ENCODE peak calls at places on chromosomes 16 and 17, in five cellular contexts. One of them, this sample, is unnamed.

GRCh38 chr16:10921536-10922327 is 20.5 kb downstream of the DEXI start:
- DNase-seq in heart left ventricle: no peak
- DNase-seq in suprapubic skin: no peak
- DNase-seq in Peyer's patch: no peak
- DNase-seq in endothelial cell of umbilical vein: no peak
- DNase-seq in this sample: no peak

GRCh38 chr17:73432624-73433190 is 120.9 kb upstream of the CDC42EP4 start:
- DNase-seq in heart left ventricle: no peak
- DNase-seq in suprapubic skin: no peak
- DNase-seq in Peyer's patch: no peak
- DNase-seq in endothelial cell of umbilical vein: no peak
- DNase-seq in this sample: no peak

GRCh38 chr16:24526701-24527470 is 12.5 kb upstream of the RBBP6 start:
- DNase-seq in heart left ventricle: no peak
- DNase-seq in suprapubic skin: peak; percentile 20
- DNase-seq in Peyer's patch: no peak
- DNase-seq in endothelial cell of umbilical vein: no peak
- DNase-seq in this sample: no peak

GRCh38 chr16:22318690-22319358 is 21.6 kb downstream of the POLR3E start:
- DNase-seq in heart left ventricle: no peak
- DNase-seq in suprapubic skin: peak; percentile 78
- DNase-seq in Peyer's patch: peak; percentile 49
- DNase-seq in endothelial cell of umbilical vein: peak; percentile 41
- DNase-seq in this sample: no peak

GRCh38 chr16:84071151-84071550 is 28.6 kb upstream of the SLC38A8 start:
- DNase-seq in heart left ventricle: no peak
- DNase-seq in suprapubic skin: no peak
- DNase-seq in Peyer's patch: no peak
- DNase-seq in endothelial cell of umbilical vein: peak; percentile 29
- DNase-seq in this sample: no peak

GRCh38 chr16:84052071-84052622 is 9.6 kb upstream of the SLC38A8 start:
- DNase-seq in heart left ventricle: peak; percentile 37
- DNase-seq in suprapubic skin: peak; percentile 74
- DNase-seq in Peyer's patch: no peak
- DNase-seq in endothelial cell of umbilical vein: no peak
- DNase-seq in this sample: peak; percentile 10

GRCh38 chr17:60665602-60666001 is 12.0 kb upstream of the BCAS3 start:
- DNase-seq in heart left ventricle: no peak
- DNase-seq in suprapubic skin: no peak
- DNase-seq in Peyer's patch: no peak
- DNase-seq in endothelial cell of umbilical vein: no peak
- DNase-seq in this sample: no peak

GRCh38 chr16:85061566-85061965 is 34.0 kb downstream of the KIAA0513 start:
- DNase-seq in heart left ventricle: peak; percentile 61
- DNase-seq in suprapubic skin: no peak
- DNase-seq in Peyer's patch: no peak
- DNase-seq in endothelial cell of umbilical vein: no peak
- DNase-seq in this sample: no peak

GRCh38 chr17:81934850-81935708 is 2.0 kb downstream of the PYCR1 start:
- DNase-seq in heart left ventricle: peak; percentile 30
- DNase-seq in suprapubic skin: no peak
- DNase-seq in Peyer's patch: no peak
- DNase-seq in endothelial cell of umbilical vein: no peak
- DNase-seq in this sample: no peak

GRCh38 chr17:21361020-21361809 is 14.9 kb upstream of the KCNJ12 start:
- DNase-seq in heart left ventricle: no peak
- DNase-seq in suprapubic skin: no peak
- DNase-seq in Peyer's patch: no peak
- DNase-seq in endothelial cell of umbilical vein: no peak
- DNase-seq in this sample: no peak

GRCh38 chr16:49462356-49462988 is 88.9 kb downstream of the C16orf78 start:
- DNase-seq in heart left ventricle: no peak
- DNase-seq in suprapubic skin: peak; percentile 56
- DNase-seq in Peyer's patch: no peak
- DNase-seq in endothelial cell of umbilical vein: no peak
- DNase-seq in this sample: no peak

GRCh38 chr17:61232871-61233270 is 166.8 kb upstream of the TBX2 start:
- DNase-seq in heart left ventricle: no peak
- DNase-seq in suprapubic skin: no peak
- DNase-seq in Peyer's patch: no peak
- DNase-seq in endothelial cell of umbilical vein: no peak
- DNase-seq in this sample: no peak

GRCh38 chr16:81889896-81890634 is 111.0 kb downstream of the PLCG2 start:
- DNase-seq in heart left ventricle: peak; percentile 44
- DNase-seq in suprapubic skin: no peak
- DNase-seq in Peyer's patch: peak; percentile 43
- DNase-seq in endothelial cell of umbilical vein: peak; percentile 80
- DNase-seq in this sample: peak; percentile 64

GRCh38 chr16:21156767-21157467 is 1.6 kb upstream of the LDAF1 start:
- DNase-seq in heart left ventricle: no peak
- DNase-seq in suprapubic skin: no peak
- DNase-seq in Peyer's patch: no peak
- DNase-seq in endothelial cell of umbilical vein: peak; percentile 65
- DNase-seq in this sample: peak; percentile 46

GRCh38 chr17:33241390-33241789 is 51.7 kb downstream of the ASIC2 start:
- DNase-seq in heart left ventricle: no peak
- DNase-seq in suprapubic skin: no peak
- DNase-seq in Peyer's patch: no peak
- DNase-seq in endothelial cell of umbilical vein: peak; percentile 13
- DNase-seq in this sample: no peak

GRCh38 chr17:14095630-14096029 is 26.3 kb downstream of the COX10 start:
- DNase-seq in heart left ventricle: no peak
- DNase-seq in suprapubic skin: no peak
- DNase-seq in Peyer's patch: no peak
- DNase-seq in endothelial cell of umbilical vein: no peak
- DNase-seq in this sample: no peak

GRCh38 chr16:16007743-16008111 is 58.3 kb downstream of the ABCC1 start:
- DNase-seq in heart left ventricle: no peak
- DNase-seq in suprapubic skin: no peak
- DNase-seq in Peyer's patch: peak; percentile 72
- DNase-seq in endothelial cell of umbilical vein: no peak
- DNase-seq in this sample: no peak

GRCh38 chr17:82560802-82561428 is 41.4 kb downstream of the FOXK2 start:
- DNase-seq in heart left ventricle: no peak
- DNase-seq in suprapubic skin: no peak
- DNase-seq in Peyer's patch: no peak
- DNase-seq in endothelial cell of umbilical vein: no peak
- DNase-seq in this sample: no peak

GRCh38 chr17:15091825-15092224 is 173.3 kb downstream of the PMP22 start:
- DNase-seq in heart left ventricle: no peak
- DNase-seq in suprapubic skin: no peak
- DNase-seq in Peyer's patch: no peak
- DNase-seq in endothelial cell of umbilical vein: no peak
- DNase-seq in this sample: no peak

GRCh38 chr16:79066621-79067020 is 533.9 kb downstream of the MAF start:
- DNase-seq in heart left ventricle: no peak
- DNase-seq in suprapubic skin: no peak
- DNase-seq in Peyer's patch: no peak
- DNase-seq in endothelial cell of umbilical vein: no peak
- DNase-seq in this sample: peak; percentile 16

GRCh38 chr16:29745126-29745852 is 501 bp downstream of the C16orf54 start:
- DNase-seq in heart left ventricle: no peak
- DNase-seq in suprapubic skin: no peak
- DNase-seq in Peyer's patch: peak; percentile 63
- DNase-seq in endothelial cell of umbilical vein: no peak
- DNase-seq in this sample: no peak

GRCh38 chr17:39270923-39271322 is 45.2 kb upstream of the STAC2 start:
- DNase-seq in heart left ventricle: no peak
- DNase-seq in suprapubic skin: no peak
- DNase-seq in Peyer's patch: no peak
- DNase-seq in endothelial cell of umbilical vein: peak; percentile 39
- DNase-seq in this sample: no peak

GRCh38 chr17:50556803-50557202 is 3.7 kb upstream of the CACNA1G start:
- DNase-seq in heart left ventricle: peak; percentile 64
- DNase-seq in suprapubic skin: no peak
- DNase-seq in Peyer's patch: no peak
- DNase-seq in endothelial cell of umbilical vein: no peak
- DNase-seq in this sample: no peak

GRCh38 chr16:21088646-21089538 is 61.8 kb downstream of the DNAH3 start:
- DNase-seq in heart left ventricle: no peak
- DNase-seq in suprapubic skin: no peak
- DNase-seq in Peyer's patch: no peak
- DNase-seq in endothelial cell of umbilical vein: no peak
- DNase-seq in this sample: no peak

DNA sequence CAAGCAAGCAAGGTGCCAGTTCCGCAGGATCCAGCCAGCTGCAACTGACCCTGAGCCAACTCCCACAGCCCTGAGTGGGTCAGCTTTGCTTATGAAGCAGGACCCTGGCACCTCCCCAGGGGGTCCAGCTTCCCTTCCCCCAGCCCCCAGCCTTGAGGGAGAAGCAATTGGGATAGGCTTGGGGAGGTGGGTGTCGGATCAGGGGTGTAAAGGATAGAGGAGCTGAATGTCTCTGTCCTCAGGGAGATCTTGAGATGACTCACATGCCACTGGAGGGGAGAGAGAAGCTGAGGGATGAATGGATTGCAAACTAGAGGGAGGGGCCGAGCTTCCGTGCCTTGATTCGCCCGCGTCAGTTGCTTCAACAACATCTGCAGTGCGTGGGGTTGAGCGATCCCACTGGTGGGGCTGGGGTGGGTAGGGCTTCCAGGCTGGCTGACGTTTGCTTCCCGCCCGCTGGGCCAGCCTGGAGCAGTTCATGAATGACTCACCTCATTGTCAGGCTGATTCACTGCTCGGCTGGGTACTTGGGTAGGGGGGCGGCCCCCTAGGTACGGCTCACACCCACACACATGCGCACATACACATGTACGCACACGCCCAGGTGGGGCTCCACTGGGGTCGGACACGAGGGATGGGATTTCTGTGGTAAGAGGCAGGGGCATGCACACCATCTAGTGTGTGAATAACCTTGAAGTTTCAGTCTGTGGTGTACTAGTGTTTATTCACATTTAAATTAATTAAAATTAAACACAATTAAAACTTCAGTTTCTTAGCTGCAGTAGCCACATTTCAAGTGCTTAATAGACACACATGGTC is 3.6 kb upstream of the HROB start:
- DNase-seq in heart left ventricle: peak; percentile 90
- DNase-seq in suprapubic skin: peak; percentile 93
- DNase-seq in Peyer's patch: peak; percentile 27
- DNase-seq in endothelial cell of umbilical vein: peak; percentile 97
- DNase-seq in this sample: peak; percentile 81
- TF ChIP-seq POLR2A in heart left ventricle: no peak
- TF ChIP-seq POLR2A in suprapubic skin: no peak
- TF ChIP-seq POLR2A in Peyer's patch: no peak
- TF ChIP-seq POLR2A in endothelial cell of umbilical vein: peak; percentile 35
- TF ChIP-seq POLR2A in this sample: no peak

GRCh38 chr17:48583708-48584582 is 5.8 kb upstream of the HOXB4 start:
- DNase-seq in heart left ventricle: no peak
- DNase-seq in suprapubic skin: no peak
- DNase-seq in Peyer's patch: no peak
- DNase-seq in endothelial cell of umbilical vein: no peak
- DNase-seq in this sample: no peak
- H3K4me3 ChIP-seq in heart left ventricle: no peak overlapping the region
- H3K4me3 ChIP-seq in suprapubic skin: no peak overlapping the region
- H3K4me3 ChIP-seq in Peyer's patch: no peak overlapping the region
- H3K4me3 ChIP-seq in endothelial cell of umbilical vein: no peak overlapping the region
- H3K4me3 ChIP-seq in this sample: no peak overlapping the region

DNA sequence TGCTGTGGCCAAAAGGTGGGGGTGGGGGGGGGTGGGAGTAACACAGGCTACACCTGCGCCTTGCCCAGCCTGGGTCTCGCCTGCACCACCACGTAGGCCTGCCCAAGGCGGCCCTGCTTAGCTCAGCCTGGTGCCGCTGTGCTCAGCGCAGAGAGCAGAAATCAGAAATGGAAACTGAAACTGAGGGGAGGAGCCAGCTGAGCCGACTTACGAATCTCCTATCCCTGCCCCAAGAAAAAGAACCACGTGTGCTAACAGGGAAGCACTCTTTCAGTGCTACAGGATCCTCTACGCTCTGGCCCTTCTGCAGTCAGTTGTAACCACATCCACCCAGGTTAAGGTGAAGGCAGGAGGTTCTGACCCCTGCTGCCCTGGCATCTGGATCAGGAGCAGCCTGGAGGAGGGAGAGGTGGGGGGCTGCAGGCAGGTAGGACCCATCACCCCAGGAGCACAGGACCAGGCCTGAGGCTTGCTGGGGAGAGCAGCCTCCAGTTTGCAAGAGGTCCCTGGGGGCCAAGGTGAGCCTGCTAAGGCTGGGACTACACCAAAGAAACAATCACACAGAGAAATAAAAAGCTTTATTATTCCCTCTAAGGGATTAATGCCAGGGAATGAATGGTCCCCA is at the start of gene DHX58:
- DNase-seq in heart left ventricle: peak; percentile 71
- DNase-seq in suprapubic skin: no peak
- DNase-seq in Peyer's patch: peak; percentile 80
- DNase-seq in endothelial cell of umbilical vein: peak; percentile 88
- DNase-seq in this sample: peak; percentile 79
- TF ChIP-seq POLR2A in heart left ventricle: no peak
- TF ChIP-seq POLR2A in suprapubic skin: no peak
- TF ChIP-seq POLR2A in Peyer's patch: peak; percentile 72
- TF ChIP-seq POLR2A in endothelial cell of umbilical vein: peak; percentile 74
- TF ChIP-seq POLR2A in this sample: peak; percentile 67

GRCh38 chr16:89572478-89573205 is 2.9 kb upstream of the CPNE7 start:
- DNase-seq in heart left ventricle: no peak
- DNase-seq in suprapubic skin: no peak
- DNase-seq in Peyer's patch: no peak
- DNase-seq in endothelial cell of umbilical vein: no peak
- DNase-seq in this sample: no peak

GRCh38 chr16:89575247-89576172 is at the start of gene CPNE7:
- DNase-seq in heart left ventricle: no peak
- DNase-seq in suprapubic skin: no peak
- DNase-seq in Peyer's patch: no peak
- DNase-seq in endothelial cell of umbilical vein: no peak
- DNase-seq in this sample: no peak

GRCh38 chr16:89574681-89575246 is 794 bp upstream of the CPNE7 start:
- DNase-seq in heart left ventricle: no peak
- DNase-seq in suprapubic skin: no peak
- DNase-seq in Peyer's patch: no peak
- DNase-seq in endothelial cell of umbilical vein: peak; percentile 63
- DNase-seq in this sample: peak; percentile 47

GRCh38 chr16:89572042-89572441 is 3.5 kb upstream of the CPNE7 start:
- DNase-seq in heart left ventricle: no peak
- DNase-seq in suprapubic skin: no peak
- DNase-seq in Peyer's patch: no peak
- DNase-seq in endothelial cell of umbilical vein: no peak
- DNase-seq in this sample: no peak

DNA sequence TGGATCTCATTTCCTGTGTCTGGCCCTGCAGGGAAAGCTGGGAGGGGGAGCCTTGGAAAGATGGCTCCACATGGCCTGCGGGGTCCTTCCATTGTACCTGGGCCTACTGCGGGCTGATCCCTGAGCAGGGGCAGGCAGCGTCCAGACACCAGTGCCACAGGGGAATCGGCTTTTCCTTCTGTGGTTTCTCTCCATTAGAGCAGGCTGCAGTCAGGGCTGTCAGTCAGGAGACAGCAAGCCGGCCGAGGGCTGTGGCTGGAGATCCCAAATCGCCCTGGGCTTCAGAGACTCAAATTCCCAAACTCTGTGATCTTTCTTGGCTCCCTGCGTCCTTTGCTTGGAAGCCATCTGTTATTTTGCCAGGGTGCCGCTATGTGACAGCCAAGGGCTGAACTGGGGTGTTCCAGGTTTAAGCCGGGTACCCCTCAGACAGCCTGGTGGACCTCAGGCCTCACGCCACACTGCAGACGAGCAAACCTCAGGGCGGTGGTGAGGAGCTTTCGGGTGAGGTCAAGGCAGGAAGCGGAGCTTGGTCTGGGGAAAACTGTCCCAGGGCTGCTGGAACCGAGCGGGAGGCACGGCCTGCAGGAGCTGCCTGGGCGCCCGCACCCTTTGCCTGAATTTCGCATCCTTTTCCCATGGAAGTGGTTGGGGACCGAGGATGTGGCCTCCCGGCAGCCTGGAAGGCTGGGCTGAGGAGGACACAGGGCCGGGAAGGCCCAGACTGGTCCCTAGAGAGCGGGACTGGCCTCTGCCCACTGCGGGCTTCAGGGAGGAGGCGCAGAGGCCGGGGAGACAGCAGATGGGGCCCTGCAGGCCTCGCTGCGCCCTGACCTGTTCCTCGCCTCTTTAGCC is 1.5 kb upstream of the CPNE7 start:
- DNase-seq in heart left ventricle: no peak
- DNase-seq in suprapubic skin: no peak
- DNase-seq in Peyer's patch: no peak
- DNase-seq in endothelial cell of umbilical vein: no peak
- DNase-seq in this sample: no peak
- H3K4me3 ChIP-seq in heart left ventricle: peak overlapping the region; percentile 48
- H3K4me3 ChIP-seq in suprapubic skin: peak overlapping the region; percentile 42
- H3K4me3 ChIP-seq in Peyer's patch: peak overlapping the region; percentile 44
- H3K4me3 ChIP-seq in endothelial cell of umbilical vein: no peak overlapping the region
- H3K4me3 ChIP-seq in this sample: no peak overlapping the region

This sample was measured in body of pancreas.